ENCODE peak calls at places on chromosomes 3 and 15, in eight cellular contexts. V is stimulated activated naive CD8-positive, alpha-beta T cell treated with anti-CD3 and anti-CD28 coated beads, Interleukin-15, amount 100 ng/mL, for 72 hours; Z is stimulated activated naive B cell treated with anti-CD40 and anti-IgM and Interleukin-4, amounts not matched to agents 10 μg/mL and 1 μg/mL and 100 μg/mL, for 72 hours; R is body of pancreas; O is naive thymus-derived CD8-positive, alpha-beta T cell; L is activated B cell treated with CpG ODN at 0.5 μM for 24 hours; Y is activated CD8-positive, alpha-beta T cell treated with anti-CD3 and anti-CD28 coated beads, Interleukin-2, amount 10 ng/mL, durations not matched to agents 7 days and 5 days; G is activated CD4-positive, alpha-beta T cell treated with anti-CD3 and anti-CD28 coated beads for 36 hours. N is an unnamed sample.

GRCh38 chr15:32936283-32936918 is 218.6 kb downstream of the GREM1 start:
- ATAC-seq in R (peak), Z (peak), G (no peak), L (no peak), Y (no peak), O (no peak), V (no peak), N (no peak)

GRCh38 chr3:126836220-126836860 is 132.3 kb downstream of the CHCHD6 start:
- ATAC-seq in Z (no peak), V (no peak), G (no peak), Y (no peak), O (no peak), L (no peak), R (no peak), N (no peak)

GRCh38 chr3:195129644-195130492 is 141.1 kb downstream of the XXYLT1 start:
- ATAC-seq in G (peak), Y (no peak), Z (peak), R (no peak), V (peak), L (peak), O (no peak), N (peak)

GRCh38 chr3:157122116-157122515 is 37.8 kb downstream of the CCNL1 start:
- ATAC-seq in Z (no peak), G (peak), Y (no peak), R (no peak), O (no peak), L (no peak), V (peak), N (peak)

GRCh38 chr3:187042062-187042745 is 97.1 kb downstream of the RPL39L start:
- ATAC-seq in Y (no peak), O (no peak), R (no peak), V (peak), G (no peak), L (peak), Z (no peak), N (peak)

GRCh38 chr3:64144241-64144900 is 80.9 kb downstream of the PRICKLE2 start:
- ATAC-seq in Y (no peak), R (no peak), O (no peak), V (no peak), Z (no peak), L (no peak), G (no peak), N (no peak)

GRCh38 chr3:48926425-48927392 is 8.1 kb downstream of the ARIH2 start:
- ATAC-seq in L (no peak), O (no peak), Y (no peak), G (peak), Z (no peak), R (no peak), V (peak), N (peak)

GRCh38 chr3:126394977-126395321 is 240 bp downstream of the CFAP100 start:
- ATAC-seq in R (no peak), L (no peak), Y (no peak), O (no peak), V (no peak), Z (no peak), G (no peak), N (no peak)

GRCh38 chr15:52551762-52552161 is 17.1 kb downstream of the ARPP19 start:
- ATAC-seq in R (no peak), Z (no peak), Y (no peak), V (no peak), L (no peak), O (no peak), G (no peak), N (no peak)

GRCh38 chr15:84818221-84819131 is 1.3 kb downstream of the ALPK3 start:
- ATAC-seq in V (no peak), Y (peak), Z (no peak), O (no peak), G (peak), L (no peak), R (peak), N (no peak)

GRCh38 chr15:42045211-42045615 is 24.4 kb upstream of the PLA2G4E start:
- ATAC-seq in L (no peak), G (no peak), V (no peak), Y (no peak), R (peak), O (no peak), Z (no peak), N (no peak)

GRCh38 chr3:24454393-24454792 is 40.3 kb downstream of the THRB start:
- ATAC-seq in L (no peak), V (no peak), G (no peak), O (no peak), Y (no peak), R (no peak), Z (no peak), N (no peak)

GRCh38 chr3:44954962-44955361 is 21.0 kb downstream of the ZDHHC3 start:
- ATAC-seq in V (peak), R (no peak), Z (peak), Y (no peak), O (no peak), G (no peak), L (peak), N (no peak)

GRCh38 chr3:72177075-72178050 is 392.4 kb upstream of the PROK2 start:
- ATAC-seq in R (peak), O (peak), G (peak), Z (peak), V (peak), L (peak), Y (peak), N (peak)

GRCh38 chr3:25424238-25425013 is 3.6 kb upstream of the RARB start:
- ATAC-seq in R (no peak), Z (no peak), L (no peak), O (no peak), G (no peak), V (no peak), Y (no peak), N (no peak)

GRCh38 chr3:20769430-20769829 is 583.4 kb upstream of the SGO1 start:
- ATAC-seq in O (no peak), R (no peak), Y (no peak), V (no peak), L (no peak), G (no peak), Z (no peak), N (no peak)

GRCh38 chr3:41200669-41201021 is 1.3 kb downstream of the CTNNB1 start:
- ATAC-seq in R (no peak), L (no peak), O (peak), Y (peak), G (no peak), V (no peak), Z (no peak), N (peak)

GRCh38 chr15:65963911-65964482 is 94.7 kb downstream of the RAB11A start:
- ATAC-seq in Y (no peak), Z (no peak), R (no peak), O (no peak), V (no peak), G (no peak), L (no peak), N (no peak)

GRCh38 chr15:41502787-41503668 is 9.4 kb downstream of the ITPKA start:
- ATAC-seq in R (no peak), V (peak), Y (peak), O (peak), G (peak), Z (peak), L (peak), N (peak)

GRCh38 chr15:59042041-59042440 is 54.6 kb downstream of the RNF111 start:
- ATAC-seq in G (no peak), R (no peak), V (no peak), L (no peak), Z (no peak), O (no peak), Y (no peak), N (no peak)

GRCh38 chr3:100516232-100516631 is 23.8 kb downstream of the TMEM45A start:
- ATAC-seq in R (peak), V (no peak), Z (no peak), O (no peak), Y (no peak), L (no peak), G (no peak), N (no peak)

GRCh38 chr15:80473574-80474223 is 69.5 kb downstream of the ARNT2 start:
- ATAC-seq in L (no peak), R (no peak), Z (no peak), G (no peak), O (no peak), V (no peak), Y (no peak), N (no peak)

GRCh38 chr3:64220161-64220560 is 5.1 kb downstream of the PRICKLE2 start:
- ATAC-seq in V (no peak), Z (no peak), G (no peak), L (no peak), O (no peak), Y (no peak), R (no peak), N (no peak)

N was measured in activated T-helper 17 cell treated with anti-CD3 and anti-CD28 coated beads, Interleukin-2, amount 50 U/mL, for 72 hours.